ENCODE peak calls at places on chromosome 9, in six cellular contexts. W is stomach, X is body of pancreas, Z is A549, C is uterus, E is H1. M is an unnamed sample.

GRCh38 chr9:101498323-101498722 is 35.3 kb upstream of the RNF20 start:
- DNase-seq in Z (no peak), X (no peak), C (no peak), E (no peak), W (no peak), M (no peak)

GRCh38 chr9:95089257-95089873 is 228.1 kb downstream of the FANCC start:
- DNase-seq in E (no peak), X (peak), Z (no peak), C (no peak), W (no peak), M (no peak)

GRCh38 chr9:109769250-109769649 is 10.7 kb upstream of the PALM2AKAP2 start:
- DNase-seq in Z (no peak), E (no peak), C (no peak), W (no peak), X (no peak), M (no peak)

GRCh38 chr9:127586537-127586936 is 25.5 kb upstream of the STXBP1 start:
- DNase-seq in E (no peak), W (peak), C (peak), Z (peak), X (peak), M (peak)

GRCh38 chr9:132591751-132592314 is 9.4 kb downstream of the BARHL1 start:
- DNase-seq in C (no peak), W (no peak), X (no peak), E (no peak), Z (no peak), M (no peak)

GRCh38 chr9:32136700-32137339 is 247.6 kb upstream of the ACO1 start:
- DNase-seq in E (peak), X (no peak), C (no peak), Z (no peak), W (no peak), M (no peak)

GRCh38 chr9:79341561-79341960 is 230.2 kb upstream of the TLE4 start:
- DNase-seq in C (no peak), X (no peak), E (no peak), Z (no peak), W (no peak), M (no peak)

GRCh38 chr9:137606005-137606601 is 617 bp downstream of the ARRDC1 start:
- DNase-seq in W (peak), E (no peak), C (no peak), Z (no peak), X (peak), M (no peak)

GRCh38 chr9:15144567-15145174 is 162.3 kb downstream of the TTC39B start:
- DNase-seq in Z (no peak), W (no peak), X (no peak), C (peak), E (no peak), M (no peak)

GRCh38 chr9:959914-960313 is 16.5 kb upstream of the DMRT3 start:
- DNase-seq in C (no peak), E (no peak), W (no peak), Z (no peak), X (peak), M (no peak)

GRCh38 chr9:131393622-131394463 is at the start of gene PRRC2B:
- DNase-seq in X (peak), W (peak), E (peak), Z (peak), C (peak), M (peak)

GRCh38 chr9:108664309-108665255 is 191.2 kb downstream of the ACTL7B start:
- DNase-seq in W (no peak), E (no peak), C (no peak), X (no peak), Z (no peak), M (peak)

GRCh38 chr9:77440057-77440456 is 208.1 kb downstream of the GNA14 start:
- DNase-seq in E (no peak), Z (no peak), W (no peak), C (no peak), X (peak), M (no peak)

GRCh38 chr9:83992407-83992806 is 11.8 kb downstream of the RMI1 start:
- DNase-seq in W (no peak), X (peak), C (no peak), E (no peak), Z (no peak), M (no peak)

GRCh38 chr9:88732128-88732527 is 197.2 kb downstream of the NXNL2 start:
- DNase-seq in C (no peak), E (no peak), Z (no peak), W (no peak), X (no peak), M (no peak)

GRCh38 chr9:101530076-101530711 is 3.5 kb upstream of the RNF20 start:
- DNase-seq in E (no peak), Z (peak), C (peak), X (peak), W (peak), M (peak)

GRCh38 chr9:130756037-130756436 is 62.5 kb downstream of the EXOSC2 start:
- DNase-seq in Z (no peak), X (no peak), C (no peak), W (no peak), E (no peak), M (no peak)

GRCh38 chr9:98774746-98775145 is 21.6 kb downstream of the ANKS6 start:
- DNase-seq in E (no peak), C (no peak), Z (peak), X (no peak), W (no peak), M (no peak)

GRCh38 chr9:93193373-93193725 is 9.4 kb downstream of the WNK2 start:
- DNase-seq in X (peak), C (no peak), E (no peak), Z (no peak), W (peak), M (peak)

GRCh38 chr9:34984049-34984448 is 5.5 kb upstream of the DNAJB5 start:
- DNase-seq in W (no peak), Z (no peak), C (no peak), E (no peak), X (no peak), M (no peak)

GRCh38 chr9:97906236-97906831 is 16.0 kb downstream of the TRMO start:
- DNase-seq in E (no peak), X (no peak), C (no peak), Z (no peak), W (no peak), M (no peak)

GRCh38 chr9:115877852-115878450 is 275.6 kb upstream of the PAPPA start:
- DNase-seq in C (no peak), W (no peak), E (no peak), Z (no peak), X (no peak), M (no peak)

GRCh38 chr9:23766613-23767012 is 59.4 kb downstream of the ELAVL2 start:
- DNase-seq in Z (no peak), E (no peak), W (no peak), C (no peak), X (no peak), M (no peak)

GRCh38 chr9:11149065-11149464 is 536.3 kb upstream of the PTPRD start:
- DNase-seq in Z (no peak), C (no peak), X (no peak), W (no peak), E (peak), M (no peak)

GRCh38 chr9:127612993-127613954 is 1.2 kb downstream of the STXBP1 start:
- DNase-seq in Z (peak), W (peak), C (peak), X (peak), E (no peak), M (peak)

GRCh38 chr9:106731910-106732309 is 131.1 kb upstream of the ZNF462 start:
- DNase-seq in X (no peak), C (no peak), E (no peak), W (no peak), Z (no peak), M (no peak)

GRCh38 chr9:104923740-104924139 is 4.2 kb downstream of the ABCA1 start:
- DNase-seq in E (no peak), Z (no peak), C (no peak), W (no peak), X (no peak), M (no peak)

GRCh38 chr9:5851445-5851844 is 18.5 kb upstream of the ERMP1 start:
- DNase-seq in W (no peak), X (no peak), Z (no peak), C (no peak), E (no peak), M (peak)

GRCh38 chr9:4297795-4298254 is 2.0 kb downstream of the GLIS3 start:
- DNase-seq in Z (peak), E (no peak), X (peak), W (peak), C (peak), M (peak)

GRCh38 chr9:136170291-136170901 is 34.5 kb downstream of the LHX3 start:
- DNase-seq in X (peak), Z (peak), C (no peak), E (no peak), W (peak), M (peak)

GRCh38 chr9:136171801-136172411 is 33.0 kb downstream of the LHX3 start:
- DNase-seq in Z (no peak), X (no peak), W (no peak), E (no peak), C (no peak), M (no peak)

GRCh38 chr9:136171009-136171800 is 33.7 kb downstream of the LHX3 start:
- DNase-seq in E (peak), C (no peak), Z (no peak), W (no peak), X (peak), M (no peak)

GRCh38 chr9:136173648-136174290 is 31.2 kb downstream of the LHX3 start:
- DNase-seq in E (no peak), C (no peak), X (no peak), Z (no peak), W (no peak), M (no peak)

GRCh38 chr9:136172412-136173079 is 32.4 kb downstream of the LHX3 start:
- DNase-seq in E (no peak), Z (no peak), X (no peak), C (no peak), W (no peak), M (no peak)
- TF ChIP-seq POLR2A in E (no peak), Z (no peak), X (no peak), C (no peak), W (no peak), M (no peak)

GRCh38 chr9:134536931-134537330 is 104.7 kb upstream of the COL5A1 start:
- DNase-seq in E (no peak), Z (no peak), W (no peak), X (no peak), C (no peak), M (no peak)

GRCh38 chr9:134537891-134538520 is 103.6 kb upstream of the COL5A1 start:
- DNase-seq in Z (no peak), C (no peak), E (no peak), X (no peak), W (no peak), M (no peak)

GRCh38 chr9:134534661-134535080 is 106.9 kb upstream of the COL5A1 start:
- DNase-seq in X (no peak), Z (no peak), E (no peak), C (no peak), W (no peak), M (no peak)

GRCh38 chr9:134535171-134535570 is 106.4 kb upstream of the COL5A1 start:
- DNase-seq in C (no peak), W (no peak), E (no peak), X (no peak), Z (no peak), M (no peak)

GRCh38 chr9:134536101-134536900 is 105.3 kb upstream of the COL5A1 start:
- DNase-seq in X (no peak), E (no peak), Z (no peak), C (no peak), W (no peak), M (no peak)
- H3K4me3 ChIP-seq in X (no peak), E (no peak), Z (no peak), C (no peak), W (no peak), M (no peak)

GRCh38 chr9:86639899-86640379 is 285.7 kb upstream of the TUT7 start:
- DNase-seq in C (no peak), X (peak), Z (no peak), W (peak), E (no peak), M (peak)
- TF ChIP-seq CTCF in C (no peak), X (peak), Z (no peak), W (peak), E (peak), M (no peak)

GRCh38 chr9:37466037-37466709 is 923 bp upstream of the ZBTB5 start:
- DNase-seq in E (peak), X (peak), Z (peak), C (peak), W (peak), M (peak)
- TF ChIP-seq POLR2A in E (peak), X (peak), Z (peak), C (peak), W (no peak), M (peak)

GRCh38 chr9:124011460-124012301 is at the start of gene LHX2:
- DNase-seq in E (peak), C (no peak), Z (peak), W (peak), X (no peak), M (peak)
- H3K4me3 ChIP-seq in E (peak), C (no peak), Z (peak), W (peak), X (no peak), M (no peak)